ENCODE peak calls at places on chromosomes 16 and 17, in five cellular contexts. F, G, R, L and X are unnamed samples.

GRCh38 chr16:1678500-1679098 is 520 bp downstream of the JPT2 start:
- DNase-seq in G (no peak), F (peak; percentile 67), R (peak; percentile 44), L (peak; percentile 23), X (no peak)

GRCh38 chr17:17096438-17097178 is 54.4 kb downstream of the MPRIP start:
- DNase-seq in R (no peak), G (no peak), L (no peak), F (no peak), X (no peak)

GRCh38 chr16:70472786-70473433 is 18.5 kb downstream of the FCSK start:
- DNase-seq in G (no peak), R (no peak), F (no peak), L (peak; percentile 10), X (no peak)

GRCh38 chr16:23642246-23642774 is 1.0 kb downstream of the DCTN5 start:
- DNase-seq in L (no peak), R (no peak), G (no peak), F (no peak), X (no peak)

GRCh38 chr16:9003322-9003721 is 39.6 kb upstream of the USP7 start:
- DNase-seq in G (no peak), L (no peak), F (peak; percentile 79), R (no peak), X (no peak)

GRCh38 chr16:7148606-7149005 is 184.0 kb upstream of the RBFOX1 start:
- DNase-seq in R (no peak), F (no peak), L (no peak), G (no peak), X (no peak)

GRCh38 chr16:66871840-66872239 is 8.5 kb upstream of the PDP2 start:
- DNase-seq in F (no peak), R (no peak), G (no peak), L (no peak), X (no peak)

GRCh38 chr17:19013226-19013625 is 8.7 kb upstream of the FAM83G start:
- DNase-seq in L (no peak), F (no peak), R (no peak), G (no peak), X (no peak)

GRCh38 chr17:76250141-76250540 is 9.8 kb upstream of the RNF157 start:
- DNase-seq in G (no peak), R (no peak), F (no peak), L (no peak), X (no peak)

GRCh38 chr16:56479469-56479868 is 28.1 kb downstream of the OGFOD1 start:
- DNase-seq in R (no peak), G (no peak), L (no peak), F (no peak), X (no peak)